ENCODE peak calls at places on chromosomes 7 and 10, in seven cellular contexts. K is prostate gland, T is heart left ventricle, X is endothelial cell of umbilical vein, R is GM12878, Y is K562, Q is H1. B is an unnamed sample.

GRCh38 chr10:17200885-17201164 is 647 bp downstream of the TRDMT1 start:
- DNase-seq in Y (no peak), Q (no peak), R (no peak), K (peak), X (peak), T (peak), B (no peak)

GRCh38 chr7:103031781-103032180 is 42.8 kb downstream of the FBXL13 start:
- DNase-seq in Q (no peak), X (no peak), K (no peak), T (no peak), Y (no peak), R (no peak), B (peak)

GRCh38 chr10:81600185-81600584 is 274.8 kb upstream of the NRG3 start:
- DNase-seq in R (no peak), X (peak), K (no peak), Q (no peak), T (no peak), Y (no peak), B (peak)

GRCh38 chr10:91652364-91652763 is 19.5 kb upstream of the PPP1R3C start:
- DNase-seq in T (no peak), R (no peak), K (no peak), Q (no peak), X (no peak), Y (no peak), B (no peak)

GRCh38 chr10:91090761-91091529 is 129.5 kb upstream of the PCGF5 start:
- DNase-seq in Q (no peak), Y (no peak), R (no peak), K (no peak), X (no peak), T (no peak), B (no peak)

GRCh38 chr7:22447008-22447407 is 53.0 kb downstream of the STEAP1B start:
- DNase-seq in Q (no peak), K (no peak), Y (no peak), X (no peak), R (no peak), T (no peak), B (no peak)

GRCh38 chr10:74153123-74153522 is 2.1 kb downstream of the ADK start:
- DNase-seq in T (no peak), Q (no peak), K (no peak), R (no peak), X (no peak), Y (peak), B (no peak)

GRCh38 chr7:101363734-101364374 is 1.2 kb downstream of the COL26A1 start:
- DNase-seq in R (no peak), Y (peak), K (peak), Q (peak), T (peak), X (peak), B (peak)

GRCh38 chr7:129877146-129877792 is 75.5 kb downstream of the UBE2H start:
- DNase-seq in X (no peak), K (no peak), R (no peak), Q (no peak), Y (no peak), T (no peak), B (no peak)

GRCh38 chr7:130273863-130274262 is 7.2 kb downstream of the CPA2 start:
- DNase-seq in T (peak), R (no peak), Y (no peak), K (no peak), Q (no peak), X (no peak), B (no peak)

GRCh38 chr10:69451784-69452251 is 553 bp downstream of the TSPAN15 start:
- DNase-seq in Y (no peak), T (no peak), R (no peak), X (no peak), K (peak), Q (peak), B (no peak)

GRCh38 chr7:16129431-16130126 is 291.8 kb downstream of the CRPPA start:
- DNase-seq in Q (no peak), Y (no peak), R (no peak), X (peak), T (no peak), K (no peak), B (peak)

GRCh38 chr7:93720106-93720505 is 145.6 kb upstream of the CALCR start:
- DNase-seq in X (no peak), T (no peak), K (no peak), Y (no peak), R (no peak), Q (no peak), B (no peak)

GRCh38 chr7:118449797-118450196 is 225.3 kb downstream of the ANKRD7 start:
- DNase-seq in X (no peak), Y (no peak), K (no peak), T (no peak), R (no peak), Q (no peak), B (no peak)

GRCh38 chr10:122462533-122463465 is 1.4 kb downstream of the HTRA1 start:
- DNase-seq in R (no peak), X (peak), K (peak), Q (peak), Y (no peak), T (peak), B (no peak)

GRCh38 chr7:75756340-75757297 is 15.4 kb downstream of the CCL26 start:
- DNase-seq in X (peak), Y (peak), R (no peak), Q (no peak), K (no peak), T (no peak), B (no peak)

GRCh38 chr10:90530526-90530925 is 327.3 kb downstream of the HTR7 start:
- DNase-seq in X (peak), K (no peak), T (no peak), R (no peak), Q (no peak), Y (no peak), B (no peak)

GRCh38 chr7:95012001-95012400 is 104.6 kb downstream of the PPP1R9A start:
- DNase-seq in Y (no peak), Q (no peak), R (no peak), T (no peak), X (no peak), K (no peak), B (no peak)

GRCh38 chr7:36663481-36663880 is 60.8 kb downstream of the AOAH start:
- DNase-seq in X (no peak), T (no peak), R (no peak), Y (no peak), Q (no peak), K (no peak), B (no peak)

GRCh38 chr10:44974628-44975431 is 3.8 kb downstream of the DEPP1 start:
- DNase-seq in Y (peak), R (no peak), Q (peak), X (peak), T (peak), K (peak), B (peak)

GRCh38 chr10:71725998-71726672 is 6.6 kb upstream of the C10orf105 start:
- DNase-seq in R (no peak), K (no peak), T (no peak), Y (peak), Q (no peak), X (peak), B (peak)

GRCh38 chr10:131859341-131860020 is 41.3 kb upstream of the PPP2R2D start:
- DNase-seq in T (peak), R (no peak), Y (no peak), K (no peak), Q (no peak), X (no peak), B (no peak)

GRCh38 chr7:156639426-156640256 is 933 bp upstream of the RNF32 start:
- DNase-seq in K (no peak), T (no peak), X (no peak), Q (no peak), R (no peak), Y (peak), B (no peak)

GRCh38 chr7:741191-741671 is 14.2 kb upstream of the PRKAR1B start:
- DNase-seq in K (no peak), R (no peak), X (no peak), Y (no peak), Q (no peak), T (no peak), B (no peak)

GRCh38 chr7:46603780-46604725 is 683.0 kb upstream of the IGFBP3 start:
- DNase-seq in Q (no peak), K (peak), Y (no peak), X (peak), R (no peak), T (peak), B (no peak)

GRCh38 chr10:108434818-108435217 is 1270.3 kb upstream of the SORCS1 start:
- DNase-seq in T (no peak), X (no peak), Q (no peak), K (no peak), R (no peak), Y (no peak), B (no peak)

GRCh38 chr7:24979470-24979862 is 512 bp downstream of the OSBPL3 start:
- DNase-seq in T (peak), K (peak), R (no peak), Q (peak), Y (peak), X (peak), B (peak)

GRCh38 chr10:127872011-127872741 is 20.6 kb downstream of the CLRN3 start:
- DNase-seq in Q (peak), K (no peak), Y (no peak), T (peak), R (no peak), X (no peak), B (no peak)

GRCh38 chr10:121596668-121597503 is 1.4 kb downstream of the FGFR2 start:
- DNase-seq in X (no peak), T (no peak), K (peak), Q (peak), Y (no peak), R (no peak), B (no peak)

GRCh38 chr7:44695756-44696155 is 52.9 kb upstream of the ZMIZ2 start:
- DNase-seq in R (no peak), X (no peak), K (no peak), Q (no peak), T (no peak), Y (no peak), B (no peak)

GRCh38 chr7:80604436-80604835 is 34.0 kb upstream of the CD36 start:
- DNase-seq in R (no peak), X (no peak), K (no peak), T (no peak), Y (no peak), Q (no peak), B (no peak)

GRCh38 chr7:80608292-80608691 is 30.1 kb upstream of the CD36 start:
- DNase-seq in Y (no peak), K (no peak), X (no peak), T (no peak), Q (no peak), R (no peak), B (no peak)

GRCh38 chr7:80600046-80600445 is 38.4 kb upstream of the CD36 start:
- DNase-seq in Y (no peak), R (no peak), T (no peak), X (no peak), Q (no peak), K (no peak), B (no peak)

GRCh38 chr7:80602007-80602406 is 36.4 kb upstream of the CD36 start:
- DNase-seq in K (no peak), Y (no peak), Q (no peak), T (no peak), X (no peak), R (no peak), B (no peak)

GRCh38 chr7:80603940-80604339 is 34.5 kb upstream of the CD36 start:
- DNase-seq in T (no peak), X (no peak), K (no peak), R (no peak), Y (no peak), Q (no peak), B (no peak)
- TF ChIP-seq POLR2A in T (peak), X (no peak), K (no peak), R (no peak), Y (no peak), Q (no peak), B (no peak)

GRCh38 chr7:1849351-1849951 is 179.4 kb downstream of the ELFN1 start:
- DNase-seq in R (no peak), Y (no peak), T (no peak), K (no peak), Q (no peak), X (no peak), B (no peak)

GRCh38 chr7:1848013-1848640 is 178.1 kb downstream of the ELFN1 start:
- DNase-seq in Y (no peak), K (no peak), R (no peak), T (no peak), X (peak), Q (no peak), B (no peak)

GRCh38 chr7:1850111-1850975 is 180.3 kb downstream of the ELFN1 start:
- DNase-seq in R (no peak), T (no peak), X (no peak), Y (no peak), K (no peak), Q (no peak), B (no peak)

GRCh38 chr7:1847260-1848001 is 177.4 kb downstream of the ELFN1 start:
- DNase-seq in X (no peak), R (no peak), K (no peak), Y (no peak), Q (no peak), T (no peak), B (no peak)

DNA sequence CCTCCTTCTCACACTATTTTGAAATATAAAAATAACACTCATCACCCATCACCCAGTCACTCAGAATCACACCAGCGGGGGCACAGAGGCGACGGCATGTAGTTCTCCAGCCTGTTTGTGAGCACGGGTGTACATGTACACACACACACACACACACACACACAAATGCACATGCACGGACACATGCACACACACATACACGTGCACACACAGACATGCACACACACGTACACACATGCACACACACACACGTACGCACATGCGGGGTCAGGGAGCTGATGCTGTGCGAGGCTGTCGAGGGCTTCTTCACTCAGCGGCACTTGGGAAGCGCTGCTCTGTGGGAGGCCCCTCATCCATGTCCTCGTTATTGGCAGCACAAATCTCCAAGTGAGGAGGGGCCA is 178.8 kb downstream of the ELFN1 start:
- DNase-seq in X (no peak), K (no peak), T (no peak), Y (no peak), Q (no peak), R (no peak), B (no peak)
- TF ChIP-seq POLR2A in X (no peak), K (no peak), T (no peak), Y (no peak), Q (no peak), R (no peak), B (no peak)

GRCh38 chr10:110225756-110226554 is 18.6 kb downstream of the MXI1 start:
- DNase-seq in X (peak), T (peak), K (peak), Y (peak), R (no peak), Q (peak), B (peak)

GRCh38 chr10:110225441-110225755 is 18.0 kb downstream of the MXI1 start:
- DNase-seq in K (no peak), R (no peak), T (no peak), X (no peak), Y (no peak), Q (no peak), B (no peak)

GRCh38 chr10:110226555-110226925 is 19.1 kb downstream of the MXI1 start:
- DNase-seq in X (peak), Y (peak), T (peak), Q (peak), R (no peak), K (peak), B (peak)

GRCh38 chr10:110228066-110228465 is 20.7 kb downstream of the MXI1 start:
- DNase-seq in K (no peak), Q (no peak), X (no peak), Y (no peak), T (no peak), R (no peak), B (no peak)

GRCh38 chr10:110226926-110227641 is 19.7 kb downstream of the MXI1 start:
- DNase-seq in R (no peak), T (peak), K (peak), Y (peak), X (no peak), Q (peak), B (peak)
- TF ChIP-seq POLR2A in R (no peak), T (no peak), K (peak), Y (no peak), X (no peak), Q (no peak), B (no peak)

GRCh38 chr10:21969326-21970287 is 33.9 kb downstream of the DNAJC1 start:
- DNase-seq in Q (no peak), Y (no peak), K (no peak), X (peak), T (no peak), R (no peak), B (peak)
- TF ChIP-seq POLR2A in Q (no peak), Y (no peak), K (no peak), X (no peak), T (no peak), R (no peak), B (no peak)

GRCh38 chr7:2643386-2644229 is 11.8 kb downstream of the TTYH3 start:
- DNase-seq in K (no peak), X (peak), Q (no peak), T (no peak), R (no peak), Y (no peak), B (no peak)

GRCh38 chr7:2639151-2639993 is 7.6 kb downstream of the TTYH3 start:
- DNase-seq in K (no peak), Q (no peak), X (no peak), R (no peak), T (no peak), Y (no peak), B (no peak)

GRCh38 chr7:2640858-2641257 is 9.1 kb downstream of the TTYH3 start:
- DNase-seq in K (no peak), X (no peak), Q (peak), Y (no peak), T (no peak), R (no peak), B (peak)

GRCh38 chr7:2639994-2640830 is 8.4 kb downstream of the TTYH3 start:
- DNase-seq in Y (no peak), Q (no peak), R (no peak), X (no peak), T (no peak), K (peak), B (no peak)

DNA sequence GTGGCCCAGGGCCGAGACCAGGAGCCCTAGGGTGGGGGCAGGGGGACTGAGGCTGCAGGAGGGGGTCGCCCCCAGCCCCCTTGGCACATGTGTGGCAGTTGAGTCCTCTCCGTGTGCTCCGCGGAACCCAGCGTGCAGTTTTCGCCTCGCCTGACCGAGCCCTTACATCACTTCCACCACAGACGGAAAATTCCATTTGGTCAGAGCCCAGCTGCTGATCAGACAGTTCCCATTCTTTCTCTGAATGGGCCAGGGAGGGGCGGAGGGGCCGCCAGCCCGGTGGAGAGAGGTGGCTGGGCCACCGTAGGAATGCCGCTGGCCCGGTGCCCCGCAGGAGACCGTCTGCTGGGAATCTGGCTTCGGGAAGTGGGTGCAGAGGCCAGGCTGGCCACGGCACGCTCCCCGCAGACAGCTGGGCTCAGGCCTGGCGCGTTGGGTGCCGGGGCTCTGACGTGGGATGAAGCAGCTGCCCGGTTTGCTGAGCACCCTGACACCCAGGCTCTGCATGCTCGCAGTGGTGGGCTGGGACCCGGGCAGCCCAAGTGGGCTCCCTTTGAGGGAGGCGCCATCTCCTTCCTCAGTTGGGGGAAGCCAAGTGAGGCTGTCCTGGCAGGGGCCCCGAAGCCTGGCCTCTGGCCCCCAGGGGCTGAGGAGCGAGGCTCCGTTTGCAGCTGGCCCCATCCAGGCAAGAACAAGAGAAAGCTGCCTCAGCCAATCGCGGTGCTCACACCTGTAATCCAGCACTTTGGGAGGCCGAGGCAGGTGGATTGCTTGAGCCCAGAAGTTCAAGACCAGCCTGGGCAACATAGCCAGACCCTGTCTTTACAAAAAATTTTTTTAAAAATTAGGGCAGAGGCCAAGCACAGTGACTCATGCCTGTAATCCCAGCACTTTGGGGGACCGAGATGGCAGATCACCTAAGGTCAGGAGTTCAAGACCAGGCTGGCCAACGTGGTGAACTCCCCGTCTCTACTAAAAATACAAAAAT is 9.9 kb downstream of the TTYH3 start:
- DNase-seq in K (peak), Q (peak), X (peak), T (peak), R (peak), Y (no peak), B (peak)
- TF ChIP-seq POLR2A in K (peak), Q (no peak), X (no peak), T (no peak), R (no peak), Y (no peak), B (peak)

DNA sequence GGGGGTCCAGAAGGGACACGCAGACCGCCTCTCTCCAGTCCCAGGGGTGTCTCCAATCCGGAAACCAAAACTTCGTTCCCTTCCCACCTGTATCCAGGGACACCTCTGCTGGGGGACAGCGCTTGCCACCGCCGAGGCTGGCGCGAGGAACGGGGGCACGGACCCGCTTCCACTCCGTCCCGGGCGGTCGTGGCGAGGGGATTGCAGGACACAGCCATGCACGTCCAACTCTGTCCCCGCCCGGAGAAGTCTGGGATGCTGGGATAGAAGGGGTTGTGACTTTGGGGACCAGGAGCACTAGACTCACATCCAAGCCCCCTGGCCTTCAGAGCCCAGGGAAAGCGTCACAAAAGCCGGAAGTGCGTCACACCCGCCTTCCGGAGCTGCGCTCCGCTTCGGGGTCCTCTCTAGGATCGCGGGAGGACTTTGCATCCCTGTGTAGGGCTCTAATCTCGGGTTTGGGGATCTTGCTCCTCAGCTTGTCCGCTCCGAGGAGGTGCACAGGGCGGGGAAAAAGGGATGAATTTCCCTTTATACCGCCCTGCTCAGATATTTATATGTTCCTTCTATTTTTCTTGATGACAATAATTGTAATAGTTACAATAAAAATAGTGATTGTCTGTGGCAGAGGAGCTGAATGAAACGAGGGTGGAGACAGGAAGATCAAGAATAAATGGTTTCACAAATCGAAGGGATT is at the start of gene FAM200A:
- DNase-seq in K (peak), Y (peak), Q (peak), R (peak), T (peak), X (peak), B (peak)
- TF ChIP-seq POLR2A in K (peak), Y (peak), Q (peak), R (peak), T (peak), X (peak), B (peak)